ENCODE peak calls at places on chromosome 16, in nine cellular contexts. F is kidney, Y is AG09309, X is fibroblast of the aortic adventitia, W is epithelial cell of proximal tubule, N is pancreas, D is MM.1S, S is RWPE1, G is mesothelial cell of epicardium. C is an unnamed sample.

GRCh38 chr16:47311738-47312505 is 148.9 kb downstream of the ITFG1 start:
- DNase-seq in S (peak), Y (no peak), F (no peak), G (no peak), D (no peak), W (peak), X (peak), N (no peak), C (no peak)

GRCh38 chr16:22206847-22207714 is 1.0 kb downstream of the EEF2K start:
- DNase-seq in Y (no peak), F (peak), X (peak), N (peak), S (peak), D (peak), W (no peak), G (no peak), C (peak)

GRCh38 chr16:64865037-64865696 is 256.7 kb downstream of the CDH11 start:
- DNase-seq in X (peak), D (no peak), G (no peak), Y (no peak), F (no peak), N (no peak), W (no peak), S (no peak), C (no peak)

GRCh38 chr16:58026705-58027340 is 1.3 kb downstream of the MMP15 start:
- DNase-seq in F (peak), S (no peak), X (no peak), Y (no peak), D (no peak), G (no peak), N (peak), W (no peak), C (no peak)

GRCh38 chr16:58515871-58516767 is 802 bp downstream of the SETD6 start:
- DNase-seq in Y (no peak), N (peak), S (peak), W (no peak), D (peak), X (no peak), F (peak), G (no peak), C (no peak)

GRCh38 chr16:57529324-57530103 is 6.9 kb downstream of the CCDC102A start:
- DNase-seq in F (peak), Y (no peak), S (no peak), G (no peak), N (no peak), D (no peak), X (no peak), W (no peak), C (no peak)

GRCh38 chr16:83995756-83996155 is 27.7 kb downstream of the NECAB2 start:
- DNase-seq in Y (no peak), N (peak), G (no peak), S (no peak), D (no peak), X (no peak), W (no peak), F (no peak), C (no peak)

GRCh38 chr16:27437946-27438345 is 36.0 kb downstream of the IL21R start:
- DNase-seq in W (no peak), S (no peak), N (no peak), D (no peak), Y (no peak), G (no peak), X (no peak), F (no peak), C (peak)

GRCh38 chr16:56303880-56304279 is 112.6 kb downstream of the GNAO1 start:
- DNase-seq in X (no peak), G (no peak), W (no peak), N (no peak), F (peak), Y (no peak), D (no peak), S (no peak), C (no peak)

GRCh38 chr16:88062341-88062861 is 111.2 kb downstream of the BANP start:
- DNase-seq in Y (peak), F (peak), X (peak), G (no peak), N (peak), S (no peak), W (peak), D (no peak), C (no peak)

GRCh38 chr16:69709456-69710084 is 16.8 kb downstream of the NQO1 start:
- DNase-seq in Y (no peak), D (peak), N (no peak), F (no peak), W (peak), X (peak), G (no peak), S (peak), C (no peak)

GRCh38 chr16:86960266-86960665 is 356.9 kb downstream of the C16orf95 start:
- DNase-seq in W (no peak), N (no peak), F (peak), G (no peak), X (no peak), S (no peak), Y (no peak), D (no peak), C (no peak)

GRCh38 chr16:24609740-24610420 is 70.5 kb downstream of the RBBP6 start:
- DNase-seq in G (peak), W (peak), F (peak), Y (peak), S (no peak), D (no peak), N (peak), X (peak), C (no peak)

GRCh38 chr16:89395150-89396142 is 94.9 kb downstream of the ANKRD11 start:
- DNase-seq in F (peak), W (peak), G (no peak), N (peak), S (peak), D (no peak), X (peak), Y (peak), C (no peak)

GRCh38 chr16:74561626-74562025 is 45.3 kb downstream of the GLG1 start:
- DNase-seq in S (no peak), G (no peak), X (no peak), N (no peak), Y (no peak), W (no peak), D (no peak), F (no peak), C (no peak)

GRCh38 chr16:81551821-81552304 is 107.3 kb downstream of the CMIP start:
- DNase-seq in F (peak), G (no peak), S (no peak), W (no peak), D (no peak), N (no peak), Y (no peak), X (peak), C (no peak)

GRCh38 chr16:75000481-75001081 is 1.8 kb downstream of the ZNRF1 start:
- DNase-seq in X (peak), Y (no peak), W (no peak), S (peak), F (peak), G (no peak), D (no peak), N (no peak), C (peak)

GRCh38 chr16:88591577-88592021 is 21.4 kb downstream of the ZC3H18 start:
- DNase-seq in W (no peak), Y (no peak), D (peak), F (no peak), S (no peak), N (no peak), X (peak), G (no peak), C (peak)

GRCh38 chr16:77424841-77425604 is 9.8 kb downstream of the ADAMTS18 start:
- DNase-seq in X (no peak), W (no peak), N (no peak), G (no peak), F (no peak), S (no peak), Y (no peak), D (no peak), C (no peak)

GRCh38 chr16:82699711-82700495 is 73.1 kb downstream of the CDH13 start:
- DNase-seq in G (no peak), N (no peak), D (no peak), Y (peak), S (peak), X (peak), W (no peak), F (no peak), C (no peak)

GRCh38 chr16:4538067-4538385 is 547 bp downstream of the CDIP1 start:
- DNase-seq in F (no peak), N (no peak), D (no peak), Y (no peak), S (peak), X (no peak), W (no peak), G (no peak), C (no peak)

GRCh38 chr16:56353054-56353921 is 72.1 kb downstream of the AMFR start:
- DNase-seq in Y (no peak), N (peak), F (peak), W (no peak), S (no peak), X (no peak), D (no peak), G (peak), C (peak)

GRCh38 chr16:12573730-12574383 is 229.8 kb downstream of the CPPED1 start:
- DNase-seq in X (peak), F (no peak), D (no peak), N (no peak), S (peak), W (no peak), G (no peak), Y (no peak), C (no peak)

GRCh38 chr16:79316004-79316458 is 284.5 kb downstream of the MAF start:
- DNase-seq in W (no peak), X (no peak), G (no peak), D (no peak), F (no peak), N (no peak), Y (no peak), S (no peak), C (no peak)

GRCh38 chr16:84178146-84178765 is 8.6 kb downstream of the TAF1C start:
- DNase-seq in G (no peak), N (no peak), D (no peak), W (no peak), F (no peak), S (no peak), X (no peak), Y (no peak), C (no peak)

GRCh38 chr16:88897696-88898425 is 31.4 kb upstream of the PABPN1L start:
- DNase-seq in G (no peak), W (no peak), X (no peak), F (no peak), N (no peak), D (no peak), Y (no peak), S (no peak), C (no peak)

GRCh38 chr16:71520550-71520949 is 5.7 kb upstream of the CHST4 start:
- DNase-seq in X (no peak), G (no peak), N (no peak), Y (no peak), F (no peak), D (no peak), S (peak), W (no peak), C (no peak)

GRCh38 chr16:72815348-72816318 is 232.3 kb downstream of the ZFHX3 start:
- DNase-seq in W (no peak), D (no peak), F (no peak), G (no peak), Y (no peak), S (no peak), N (no peak), X (no peak), C (no peak)

GRCh38 chr16:72814226-72814625 is 233.7 kb downstream of the ZFHX3 start:
- DNase-seq in X (no peak), N (no peak), S (no peak), W (no peak), F (no peak), G (no peak), D (no peak), Y (no peak), C (no peak)

GRCh38 chr16:72819345-72819744 is 228.6 kb downstream of the ZFHX3 start:
- DNase-seq in S (peak), X (peak), Y (peak), D (no peak), N (no peak), G (no peak), F (no peak), W (peak), C (no peak)

GRCh38 chr16:72821551-72821950 is 226.4 kb downstream of the ZFHX3 start:
- DNase-seq in S (no peak), W (no peak), N (no peak), D (no peak), Y (no peak), G (no peak), X (no peak), F (no peak), C (no peak)

DNA sequence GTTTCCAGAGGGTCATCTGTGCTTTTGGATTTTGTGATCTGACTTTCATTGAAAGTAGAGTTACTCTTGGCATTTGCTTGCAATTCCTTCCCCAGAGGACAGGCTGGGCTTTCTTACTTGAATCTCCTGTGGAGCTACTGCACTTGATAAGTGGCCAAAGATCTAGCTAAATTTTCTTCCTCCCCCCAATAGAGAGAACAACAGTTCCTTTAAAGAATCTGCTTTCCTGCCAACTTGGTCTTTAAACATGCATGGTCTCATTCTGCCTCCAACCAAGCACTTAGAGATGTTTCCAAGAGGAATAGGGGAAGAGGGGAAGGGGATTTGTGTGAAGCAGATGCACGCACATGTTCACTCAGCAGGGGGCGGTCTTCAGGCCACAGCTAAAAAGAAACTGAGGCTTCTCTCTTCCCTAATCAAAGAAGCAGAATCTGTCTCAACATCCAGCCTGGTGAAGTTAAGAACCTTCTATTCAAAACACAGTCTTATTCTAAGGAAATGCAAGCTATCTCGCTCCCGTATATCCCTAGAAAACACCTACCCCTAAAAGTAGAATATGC is 229.6 kb downstream of the ZFHX3 start:
- DNase-seq in F (no peak), N (no peak), G (no peak), X (peak), S (no peak), D (no peak), W (no peak), Y (no peak), C (no peak)
- TF ChIP-seq CTCF in F (no peak), N (no peak), G (no peak), X (no peak), S (no peak), D (no peak), W (peak), Y (peak), C (no peak)

GRCh38 chr16:85634747-85635544 is 21.8 kb downstream of the GSE1 start:
- DNase-seq in S (no peak), G (no peak), W (no peak), X (no peak), N (no peak), Y (no peak), F (no peak), D (no peak), C (no peak)
- TF ChIP-seq CTCF in S (peak), G (no peak), W (peak), X (no peak), N (no peak), Y (peak), F (no peak), D (no peak), C (no peak)

GRCh38 chr16:67284699-67285646 is 5.6 kb downstream of the PLEKHG4 start:
- DNase-seq in G (no peak), S (no peak), D (no peak), Y (no peak), X (no peak), N (peak), W (no peak), F (peak), C (no peak)
- TF ChIP-seq CTCF in G (no peak), S (peak), D (peak), Y (peak), X (peak), N (peak), W (peak), F (peak), C (no peak)

DNA sequence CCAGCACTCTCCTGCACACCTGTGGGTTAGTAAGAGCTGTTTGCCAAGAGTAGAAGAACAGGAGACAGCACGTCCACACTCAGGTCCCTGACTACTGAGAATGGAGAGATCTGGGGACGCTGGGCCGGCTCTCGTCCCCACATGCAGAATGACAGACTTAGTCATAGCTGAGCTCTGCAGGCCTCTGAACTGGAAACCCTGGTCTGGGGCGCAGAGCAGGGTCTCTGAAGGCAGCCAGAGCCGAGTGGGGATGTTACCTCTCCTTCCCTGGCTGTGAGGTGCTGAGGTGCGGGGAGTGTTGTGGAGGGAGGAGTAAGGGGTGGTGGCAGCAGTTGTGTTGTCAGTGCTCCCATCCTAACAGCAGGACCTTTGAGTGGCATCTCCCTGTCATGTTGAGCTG is 7.2 kb upstream of the JPT2 start:
- DNase-seq in X (no peak), N (peak), F (peak), W (no peak), G (no peak), Y (no peak), D (no peak), S (no peak), C (no peak)
- TF ChIP-seq CTCF in X (no peak), N (no peak), F (no peak), W (no peak), G (no peak), Y (no peak), D (no peak), S (no peak), C (no peak)

GRCh38 chr16:31201511-31202401 is 804 bp downstream of the PYCARD start:
- DNase-seq in G (no peak), F (no peak), X (no peak), S (peak), W (no peak), Y (no peak), N (peak), D (peak), C (peak)

GRCh38 chr16:31198207-31198882 is 4.2 kb downstream of the PYCARD start:
- DNase-seq in S (no peak), F (no peak), D (no peak), N (no peak), W (no peak), X (no peak), G (no peak), Y (no peak), C (no peak)

GRCh38 chr16:31199430-31200041 is 3.0 kb downstream of the PYCARD start:
- DNase-seq in F (no peak), N (no peak), S (no peak), X (no peak), D (no peak), Y (no peak), W (no peak), G (no peak), C (no peak)

GRCh38 chr16:31202402-31203385 is at the start of gene PYCARD:
- DNase-seq in S (peak), F (peak), Y (no peak), N (peak), D (peak), G (no peak), X (no peak), W (no peak), C (no peak)

DNA sequence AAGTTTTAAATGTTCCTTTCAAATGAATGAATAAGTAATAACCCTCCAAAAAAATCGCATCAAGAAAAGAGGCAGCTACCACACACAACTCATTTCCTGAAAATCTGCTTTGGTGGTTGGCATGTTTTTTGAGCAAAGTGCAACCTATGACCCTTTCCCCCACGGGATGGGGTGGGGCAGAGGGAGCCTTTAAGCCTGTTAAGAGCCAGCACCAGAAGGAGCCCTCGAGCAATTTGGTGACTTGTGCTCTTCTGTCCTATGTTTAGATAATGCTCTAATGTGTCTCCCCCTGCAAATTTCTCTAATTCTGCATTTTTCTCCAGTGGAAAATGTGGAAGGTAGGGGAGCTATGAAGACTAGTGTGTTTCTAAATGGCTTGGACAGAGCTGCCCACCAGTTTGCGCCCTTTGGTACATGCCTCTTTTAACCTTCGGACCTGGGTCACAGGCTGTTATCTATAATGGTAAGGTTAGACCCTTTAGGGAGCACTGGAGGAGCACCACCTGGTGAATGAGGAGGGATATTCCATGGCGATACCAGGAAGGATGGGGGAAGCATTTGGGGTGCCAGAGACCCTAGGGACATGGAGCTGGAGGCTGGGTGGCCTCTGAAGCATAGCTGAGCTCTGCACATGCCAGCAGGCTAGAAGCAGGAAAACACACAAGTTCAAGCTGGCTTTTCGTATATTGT is 1.6 kb downstream of the PYCARD start:
- DNase-seq in S (peak), N (no peak), X (no peak), Y (no peak), G (no peak), W (no peak), F (no peak), D (no peak), C (no peak)
- TF ChIP-seq CTCF in S (no peak), N (no peak), X (peak), Y (peak), G (no peak), W (no peak), F (no peak), D (no peak), C (no peak)

DNA sequence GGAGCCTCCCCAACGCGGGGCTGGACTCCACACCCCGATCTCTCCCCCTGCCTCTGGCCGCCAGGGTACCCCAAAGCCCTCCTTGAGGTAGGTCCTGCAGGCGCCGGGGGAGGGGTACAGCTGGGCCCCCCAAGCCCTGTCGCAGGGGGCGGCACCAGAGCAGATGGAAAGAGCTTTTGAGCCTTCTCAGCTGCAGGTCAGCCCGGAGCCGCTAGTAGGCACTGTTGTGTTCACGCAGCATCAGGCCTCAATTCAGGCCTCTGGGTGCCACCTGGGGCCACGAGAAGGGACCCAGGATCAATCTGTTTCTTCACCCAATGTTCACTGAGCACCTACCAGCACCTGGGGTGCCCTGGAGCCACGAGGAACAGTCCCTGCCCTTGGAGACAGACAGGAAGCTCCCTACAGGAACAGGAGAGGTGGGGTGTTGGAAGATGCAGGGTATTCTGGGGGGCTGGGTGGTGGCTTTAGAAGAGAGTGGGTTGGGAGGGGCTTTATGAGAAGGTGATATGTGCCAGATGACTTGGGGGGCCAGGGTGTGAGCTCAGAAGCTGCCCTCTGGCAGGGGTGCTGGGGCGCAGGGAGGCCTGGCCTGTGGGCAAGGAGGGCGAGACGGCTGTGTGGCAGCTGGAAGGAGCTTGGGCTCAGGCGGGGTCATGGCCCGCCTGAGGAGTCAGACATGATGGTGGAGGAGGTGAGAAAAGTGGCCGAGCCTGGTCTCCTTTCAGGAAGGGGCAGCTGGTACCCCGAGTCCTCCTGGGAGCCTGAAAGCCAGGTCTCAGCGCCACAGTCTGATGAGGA is 122.0 kb upstream of the GSE1 start:
- DNase-seq in X (no peak), F (no peak), N (peak), W (no peak), G (no peak), Y (no peak), D (peak), S (no peak), C (no peak)
- TF ChIP-seq CTCF in X (peak), F (no peak), N (peak), W (peak), G (peak), Y (no peak), D (peak), S (peak), C (peak)

C was measured in CD14-positive monocyte.